ENCODE peak calls at places on chromosomes 3 and 15, in ten cellular contexts. M is WTC11, X is RWPE1, K is HFF-Myc, D is kidney, B is cardiac fibroblast, H is astrocyte of the spinal cord, L is MCF 10A, I is BJ, T is Caco-2. S is an unnamed sample.

GRCh38 chr3:150292891-150293290 is 115.2 kb upstream of the TSC22D2 start:
- DNase-seq in M (no peak), X (no peak), K (no peak), D (no peak), B (peak; percentile 70), H (peak; percentile 81), L (no peak), I (peak; percentile 79), T (no peak), S (peak; percentile 41)

GRCh38 chr3:16124636-16125035 is 49.8 kb upstream of the GALNT15 start:
- DNase-seq in M (no peak), X (peak; percentile 63), K (peak; percentile 78), D (no peak), B (peak; percentile 98), H (peak; percentile 99), L (peak; percentile 84), I (peak; percentile 95), T (no peak), S (peak; percentile 91)

GRCh38 chr3:170117134-170117533 is 64.4 kb downstream of the PHC3 start:
- DNase-seq in M (no peak), X (peak; percentile 15), K (no peak), D (no peak), B (peak; percentile 29), H (peak; percentile 12), L (peak; percentile 7), I (no peak), T (peak; percentile 19), S (no peak)

GRCh38 chr3:139388961-139389551 is 391 bp downstream of the COPB2 start:
- DNase-seq in M (no peak), X (peak; percentile 20), K (no peak), D (no peak), B (no peak), H (no peak), L (no peak), I (no peak), T (no peak), S (no peak)

GRCh38 chr3:112646623-112647022 is 5.7 kb upstream of the CCDC80 start:
- DNase-seq in M (no peak), X (no peak), K (no peak), D (no peak), B (no peak), H (no peak), L (no peak), I (no peak), T (no peak), S (no peak)

GRCh38 chr15:77599899-77600298 is 32.8 kb downstream of the LINGO1 start:
- DNase-seq in M (peak; percentile 53), X (peak; percentile 35), K (no peak), D (no peak), B (peak; percentile 49), H (no peak), L (peak; percentile 17), I (no peak), T (peak; percentile 33), S (no peak)

GRCh38 chr15:26260517-26261133 is 397.5 kb upstream of the ATP10A start:
- DNase-seq in M (peak; percentile 71), X (no peak), K (no peak), D (no peak), B (peak; percentile 17), H (no peak), L (no peak), I (no peak), T (peak; percentile 38), S (no peak)

GRCh38 chr3:193665370-193665989 is 72.5 kb downstream of the OPA1 start:
- DNase-seq in M (no peak), X (peak; percentile 20), K (peak; percentile 4), D (no peak), B (peak; percentile 65), H (peak; percentile 58), L (peak; percentile 40), I (peak; percentile 11), T (peak; percentile 6), S (peak; percentile 12)

GRCh38 chr15:36883705-36884355 is 216.5 kb downstream of the MEIS2 start:
- DNase-seq in M (peak; percentile 92), X (peak; percentile 80), K (peak; percentile 56), D (peak; percentile 93), B (peak; percentile 91), H (peak; percentile 85), L (peak; percentile 83), I (peak; percentile 15), T (peak; percentile 86), S (peak; percentile 57)

GRCh38 chr3:197345381-197345780 is 47.0 kb upstream of the DLG1 start:
- DNase-seq in M (no peak), X (no peak), K (no peak), D (no peak), B (no peak), H (no peak), L (no peak), I (no peak), T (no peak), S (no peak)

GRCh38 chr3:8857720-8858367 is 88.4 kb upstream of the OXTR start:
- DNase-seq in M (no peak), X (no peak), K (no peak), D (no peak), B (no peak), H (no peak), L (no peak), I (no peak), T (no peak), S (no peak)

GRCh38 chr15:70097337-70098169 is at the start of gene TLE3:
- DNase-seq in M (peak; percentile 98), X (peak; percentile 100), K (peak; percentile 92), D (peak; percentile 100), B (peak; percentile 99), H (peak; percentile 99), L (peak; percentile 98), I (peak; percentile 81), T (peak; percentile 98), S (peak; percentile 94)
- TF ChIP-seq CTCF in M (no peak), X (peak; percentile 46), K (peak; percentile 24), D (peak; percentile 54), B (peak; percentile 39), H (peak; percentile 37), L (peak; percentile 35), I (peak; percentile 56), T (no peak), S (peak; percentile 34)

GRCh38 chr15:44596511-44597010 is 59.6 kb downstream of the EIF3J start:
- DNase-seq in M (no peak), X (no peak), K (no peak), D (no peak), B (no peak), H (no peak), L (no peak), I (no peak), T (no peak), S (no peak)

GRCh38 chr15:44595656-44596510 is 58.9 kb downstream of the EIF3J start:
- DNase-seq in M (no peak), X (no peak), K (no peak), D (no peak), B (no peak), H (no peak), L (no peak), I (no peak), T (no peak), S (no peak)

GRCh38 chr15:44595246-44595645 is 58.3 kb downstream of the EIF3J start:
- DNase-seq in M (no peak), X (no peak), K (no peak), D (no peak), B (no peak), H (no peak), L (no peak), I (no peak), T (no peak), S (no peak)

GRCh38 chr15:44591326-44591725 is 54.4 kb downstream of the EIF3J start:
- DNase-seq in M (no peak), X (no peak), K (no peak), D (no peak), B (no peak), H (no peak), L (no peak), I (no peak), T (no peak), S (no peak)

GRCh38 chr15:44593042-44593736 is 56.2 kb downstream of the EIF3J start:
- DNase-seq in M (no peak), X (no peak), K (no peak), D (no peak), B (peak; percentile 50), H (peak; percentile 28), L (peak; percentile 28), I (no peak), T (no peak), S (no peak)
- TF ChIP-seq CTCF in M (no peak), X (peak; percentile 58), K (peak; percentile 47), D (peak; percentile 22), B (peak; percentile 50), H (peak; percentile 63), L (peak; percentile 38), I (peak; percentile 41), T (peak; percentile 5), S (peak; percentile 33)

DNA sequence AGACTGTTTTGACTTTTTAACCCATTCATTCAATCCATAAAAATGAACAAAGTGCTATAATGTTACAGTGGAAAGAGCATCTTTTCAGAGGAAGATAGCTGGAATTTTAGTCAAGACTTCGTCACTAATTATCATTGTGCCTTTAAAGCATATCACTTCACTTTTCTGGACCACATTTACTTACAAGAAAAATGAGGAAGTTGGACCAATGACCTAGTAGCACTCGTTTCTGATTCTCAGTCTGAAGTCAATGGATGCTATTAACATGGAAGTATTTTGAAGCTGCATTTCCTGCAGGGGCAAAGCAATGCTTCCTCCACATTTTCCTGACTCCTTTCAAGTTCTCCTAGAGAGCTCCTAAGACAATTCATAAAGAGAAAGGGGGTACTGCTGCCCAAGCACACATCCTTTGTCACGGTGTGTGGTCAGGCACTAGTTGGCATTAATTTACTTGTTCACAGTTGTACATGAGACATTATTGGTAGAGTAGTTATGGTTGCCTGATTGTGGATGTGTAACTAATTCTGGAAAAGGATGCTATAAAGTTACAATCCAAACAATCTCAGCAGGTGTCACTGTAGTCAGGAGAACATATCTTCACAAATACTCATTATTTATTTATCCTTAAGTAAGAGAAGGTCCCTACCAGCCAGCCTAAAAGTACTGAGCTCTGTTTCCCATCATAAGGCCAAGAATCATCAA is 1049.0 kb downstream of the FHIT start:
- DNase-seq in M (no peak), X (no peak), K (no peak), D (no peak), B (no peak), H (no peak), L (no peak), I (no peak), T (no peak), S (no peak)
- TF ChIP-seq CTCF in M (no peak), X (no peak), K (no peak), D (no peak), B (no peak), H (no peak), L (no peak), I (no peak), T (no peak), S (no peak)

DNA sequence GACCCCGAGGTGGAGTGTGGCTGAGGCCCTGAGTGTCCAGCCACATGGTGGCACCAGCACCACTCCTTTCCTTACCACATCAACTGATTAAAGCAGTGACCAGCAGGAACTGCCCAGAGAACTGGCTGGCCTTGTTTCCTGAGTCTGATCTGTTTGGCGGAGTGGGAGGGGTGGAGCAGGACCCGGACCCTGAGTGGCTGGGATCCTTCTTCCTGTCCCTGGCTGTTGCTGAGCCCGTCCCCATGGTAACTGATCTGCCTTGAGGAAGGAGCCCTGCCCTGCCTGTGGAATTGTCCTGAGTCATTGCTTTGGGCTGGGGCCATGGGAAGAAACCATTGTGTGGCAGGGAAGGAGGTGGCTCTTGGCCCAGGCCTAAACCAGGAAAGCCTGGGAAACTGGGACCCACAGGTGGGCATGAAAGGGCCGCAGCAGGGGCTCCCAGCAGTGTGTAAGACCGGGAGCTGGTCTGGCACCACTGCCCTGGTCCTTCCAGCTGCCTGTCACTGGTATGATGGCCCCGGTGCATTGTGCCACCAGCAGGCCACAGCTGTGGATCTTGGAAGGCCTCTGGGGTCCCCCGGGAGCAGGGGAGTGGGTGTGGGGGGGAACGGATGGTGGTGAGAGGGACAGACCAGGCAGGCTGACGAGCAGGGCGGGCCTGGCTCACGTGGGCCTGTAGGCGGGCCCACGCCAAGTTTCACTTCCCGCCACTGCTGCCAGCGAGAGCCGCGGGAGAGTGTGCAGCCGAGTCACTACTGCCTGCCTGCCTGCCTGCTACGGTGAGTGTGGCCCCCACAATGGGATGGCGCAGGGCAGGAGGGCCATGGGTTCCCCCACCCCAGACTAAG is 19.2 kb downstream of the ATRIP start:
- DNase-seq in M (peak; percentile 92), X (peak; percentile 97), K (peak; percentile 99), D (peak; percentile 99), B (peak; percentile 100), H (peak; percentile 100), L (peak; percentile 99), I (peak; percentile 99), T (peak; percentile 97), S (peak; percentile 100)
- TF ChIP-seq CTCF in M (no peak), X (peak; percentile 76), K (peak; percentile 57), D (peak; percentile 92), B (peak; percentile 59), H (peak; percentile 77), L (peak; percentile 38), I (peak; percentile 78), T (peak; percentile 61), S (peak; percentile 82)